ENCODE peak calls at places on chromosomes 7 and 10, in four cellular contexts. I is activated CD8-positive, alpha-beta T cell treated with anti-CD3 and anti-CD28 coated beads for 36 hours; H is A673; Z is GM13977. M is an unnamed sample.

GRCh38 chr7:112010994-112011393 is 195.2 kb downstream of the DOCK4 start:
- DNase-seq in H (no peak), Z (no peak), I (no peak), M (no peak)

GRCh38 chr10:128035557-128035973 is 90.7 kb downstream of the MKI67 start:
- DNase-seq in I (peak), Z (peak), H (peak), M (peak)

GRCh38 chr7:68313806-68314205 is 1284.5 kb upstream of the AUTS2 start:
- DNase-seq in H (no peak), Z (no peak), I (no peak), M (no peak)

GRCh38 chr7:27516415-27516814 is 146.3 kb downstream of the HIBADH start:
- DNase-seq in H (no peak), I (no peak), Z (no peak), M (no peak)

GRCh38 chr7:69635572-69636190 is 37.4 kb downstream of the AUTS2 start:
- DNase-seq in H (no peak), Z (no peak), I (no peak), M (peak)

GRCh38 chr7:44489955-44490350 is 505 bp downstream of the NUDCD3 start:
- DNase-seq in H (no peak), Z (peak), I (peak), M (peak)

GRCh38 chr10:102154466-102155116 is 2.4 kb downstream of the NOLC1 start:
- DNase-seq in I (no peak), H (no peak), Z (no peak), M (no peak)

GRCh38 chr7:149883452-149883861 is 9.7 kb downstream of the ATP6V0E2 start:
- DNase-seq in H (peak), Z (peak), I (peak), M (peak)

GRCh38 chr7:52781250-52781649 is 254.2 kb upstream of the POM121L12 start:
- DNase-seq in I (no peak), Z (no peak), H (no peak), M (no peak)

GRCh38 chr10:129769381-129770116 is 194.5 kb downstream of the EBF3 start:
- DNase-seq in Z (no peak), I (no peak), H (no peak), M (no peak)

GRCh38 chr10:94239696-94240095 is 123.0 kb downstream of the NOC3L start:
- DNase-seq in Z (no peak), I (no peak), H (no peak), M (no peak)

GRCh38 chr7:3463696-3464095 is 162.6 kb downstream of the SDK1 start:
- DNase-seq in I (no peak), Z (no peak), H (no peak), M (no peak)

GRCh38 chr7:1802899-1803298 is 132.8 kb downstream of the ELFN1 start:
- DNase-seq in Z (no peak), I (no peak), H (no peak), M (no peak)

GRCh38 chr7:8035190-8035589 is 66.6 kb downstream of the GLCCI1 start:
- DNase-seq in I (no peak), H (no peak), Z (no peak), M (no peak)

GRCh38 chr7:73342645-73343044 is 14.7 kb downstream of the FKBP6 start:
- DNase-seq in H (peak), Z (no peak), I (no peak), M (peak)

DNA sequence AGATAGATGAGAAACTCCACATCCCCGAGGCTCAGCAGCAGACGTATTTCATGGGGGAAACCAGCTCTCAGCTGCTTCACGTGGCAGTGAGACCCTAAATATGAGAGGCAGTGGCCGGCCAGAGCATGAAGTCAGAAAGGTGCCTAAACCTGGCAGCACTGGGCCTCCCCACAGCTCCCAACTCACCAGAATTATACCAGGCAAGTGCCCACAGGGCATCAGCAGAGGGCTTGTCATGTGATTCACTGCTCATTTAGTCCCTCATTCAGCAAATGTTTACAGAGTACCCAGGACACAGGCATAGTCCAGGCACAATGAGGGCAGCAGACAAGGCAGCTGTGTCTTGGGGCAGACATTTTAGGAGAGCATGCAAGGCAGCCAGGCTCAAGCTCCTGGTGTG is 212.6 kb downstream of the PTPRN2 start:
- DNase-seq in H (no peak), Z (no peak), I (no peak), M (no peak)
- TF ChIP-seq CTCF in H (no peak), Z (no peak), I (no peak), M (no peak)

DNA sequence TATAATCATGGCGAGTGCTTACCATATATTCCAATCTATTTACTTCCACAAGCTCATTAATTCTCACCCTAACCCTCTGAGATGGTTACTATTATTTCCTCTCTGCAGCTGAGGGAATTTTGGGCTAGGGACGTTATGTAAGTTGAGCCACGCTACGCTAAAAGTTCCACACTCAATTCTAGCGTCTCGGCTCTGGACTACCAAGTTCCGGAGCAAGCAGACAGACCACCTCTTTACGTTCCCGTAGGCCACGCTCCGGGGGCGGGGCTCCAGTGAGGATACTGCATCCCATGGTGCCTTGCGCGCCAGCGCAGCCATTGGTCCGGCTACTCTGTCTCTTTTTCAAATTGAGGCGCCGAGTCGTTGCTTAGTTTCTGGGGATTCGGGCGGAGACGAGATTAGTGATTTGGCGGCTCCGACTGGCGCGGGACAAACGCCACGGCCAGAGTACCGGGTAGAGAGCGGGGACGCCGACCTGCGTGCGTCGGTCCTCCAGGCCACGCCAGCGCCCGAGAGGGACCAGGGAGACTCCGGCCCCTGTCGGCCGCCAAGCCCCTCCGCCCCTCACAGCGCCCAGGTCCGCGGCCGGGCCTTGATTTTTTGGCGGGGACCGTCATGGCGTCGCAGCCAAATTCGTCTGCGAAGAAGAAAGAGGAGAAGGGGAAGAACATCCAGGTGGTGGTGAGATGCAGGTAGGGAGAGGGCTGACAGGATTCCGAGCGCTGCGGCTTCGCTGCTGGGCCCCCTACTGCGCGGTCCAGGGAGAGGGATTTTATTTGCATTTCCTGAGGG is at the start of gene KIF11:
- DNase-seq in Z (peak), I (peak), H (peak), M (peak)
- TF ChIP-seq CTCF in Z (no peak), I (no peak), H (no peak), M (no peak)

GRCh38 chr7:130380121-130380860 is at the start of gene CPA1:
- DNase-seq in I (no peak), H (no peak), Z (no peak), M (no peak)

GRCh38 chr7:130379551-130380120 is 658 bp upstream of the CPA1 start:
- DNase-seq in I (no peak), Z (no peak), H (no peak), M (no peak)

GRCh38 chr7:130380861-130381455 is 664 bp downstream of the CPA1 start:
- DNase-seq in Z (no peak), H (no peak), I (no peak), M (no peak)

GRCh38 chr7:130383187-130383980 is 3.1 kb downstream of the CPA1 start:
- DNase-seq in I (no peak), Z (no peak), H (no peak), M (no peak)

DNA sequence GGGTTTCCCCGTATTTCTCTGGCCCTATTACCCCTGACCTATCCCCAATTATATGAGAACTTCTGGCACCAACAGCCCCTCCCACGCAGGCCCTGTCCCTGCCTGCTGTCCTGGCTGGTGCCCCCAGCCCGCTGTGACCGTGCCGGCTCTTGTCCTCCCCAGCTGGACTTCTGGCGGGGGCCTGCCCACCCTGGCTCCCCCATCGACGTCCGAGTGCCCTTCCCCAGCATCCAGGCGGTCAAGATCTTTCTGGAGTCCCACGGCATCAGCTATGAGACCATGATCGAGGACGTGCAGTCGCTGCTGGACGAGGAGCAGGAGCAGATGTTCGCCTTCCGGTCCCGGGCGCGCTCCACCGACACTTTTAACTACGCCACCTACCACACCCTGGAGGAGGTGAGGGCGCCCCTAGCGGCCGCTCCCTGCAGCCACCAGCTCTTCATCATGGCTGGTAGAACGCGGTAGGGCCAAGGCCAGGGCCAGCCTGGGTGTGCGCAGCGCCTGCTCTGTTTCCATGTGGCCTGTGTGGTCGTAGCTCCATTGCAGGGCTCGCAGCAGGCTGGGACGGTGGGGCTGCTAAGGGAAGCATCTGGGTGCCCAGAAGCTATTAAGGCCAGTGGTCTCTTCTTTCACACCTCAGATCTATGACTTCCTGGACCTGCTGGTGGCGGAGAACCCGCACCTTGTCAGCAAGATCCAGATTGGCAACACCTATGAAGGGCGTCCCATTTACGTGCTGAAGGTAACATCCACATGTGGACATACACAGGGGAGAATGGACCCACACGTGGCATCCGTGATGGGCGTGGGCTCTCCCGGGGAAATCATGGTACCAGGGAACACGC is 1.4 kb downstream of the CPA1 start:
- DNase-seq in I (no peak), H (no peak), Z (no peak), M (no peak)
- TF ChIP-seq CTCF in I (no peak), H (no peak), Z (no peak), M (no peak)

DNA sequence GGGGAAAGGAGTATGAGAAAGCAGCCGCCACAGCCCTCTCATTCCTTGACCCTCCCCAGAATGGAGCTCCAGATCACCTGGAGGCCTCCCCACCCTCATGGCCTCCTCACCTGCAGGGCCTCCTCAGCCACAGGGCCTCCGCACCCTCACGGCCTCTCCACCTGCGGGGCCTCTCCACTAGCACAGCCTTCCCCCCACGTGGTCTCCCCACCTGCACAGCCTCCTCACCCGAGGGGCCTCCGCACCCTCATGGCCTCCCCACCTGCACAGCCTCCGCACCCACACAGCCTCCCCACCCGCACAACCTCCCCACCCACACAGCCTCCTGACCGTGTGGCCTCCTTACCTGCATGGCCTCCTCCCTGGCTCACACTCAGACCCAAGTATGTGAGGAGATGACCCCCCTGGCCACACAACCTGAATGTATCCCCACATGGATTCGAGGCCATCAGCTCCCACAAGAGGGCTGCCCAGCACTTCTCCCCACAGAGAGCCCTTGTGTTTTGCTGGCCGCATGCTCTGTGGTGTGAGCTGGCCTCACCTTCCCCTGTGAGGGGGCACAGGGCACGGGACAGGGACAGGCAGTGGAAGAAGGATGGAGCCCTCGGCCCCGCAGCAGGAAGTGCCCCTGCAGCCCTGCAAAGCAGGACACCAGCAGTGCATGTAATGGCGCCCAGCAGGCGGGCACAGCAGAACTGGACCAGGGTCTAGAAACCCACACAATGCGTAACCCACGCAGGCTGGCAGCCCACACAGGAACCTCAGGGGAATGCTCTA is 3.1 kb downstream of the DIP2C start:
- DNase-seq in Z (no peak), I (no peak), H (no peak), M (no peak)
- TF ChIP-seq CTCF in Z (no peak), I (no peak), H (no peak), M (no peak)

M was measured in AG10803.